ENCODE peak calls at places on chromosomes 11 and 22, in four cellular contexts. D is GM12878, Z is stomach, E is Panc1. S is an unnamed sample.

GRCh38 chr11:43197357-43197756 is 114.4 kb upstream of the API5 start:
- DNase-seq in D (no peak), Z (no peak), E (no peak), S (no peak)

GRCh38 chr22:42688241-42688913 is 32.3 kb downstream of the A4GALT start:
- DNase-seq in D (no peak), Z (peak), E (no peak), S (peak)

GRCh38 chr22:19115628-19116027 is 6.6 kb downstream of the DGCR2 start:
- DNase-seq in D (no peak), Z (no peak), E (no peak), S (no peak)

GRCh38 chr11:2702771-2703486 is 3.1 kb upstream of the KCNQ1OT1 start:
- DNase-seq in D (no peak), Z (no peak), E (no peak), S (no peak)

GRCh38 chr11:48049036-48049435 is 68.7 kb downstream of the PTPRJ start:
- DNase-seq in D (no peak), Z (no peak), E (no peak), S (no peak)

GRCh38 chr22:44684506-44685383 is 17.3 kb upstream of the PRR5 start:
- DNase-seq in D (peak), Z (peak), E (peak), S (peak)

GRCh38 chr11:2366733-2367132 is 10.4 kb upstream of the CD81 start:
- DNase-seq in D (no peak), Z (no peak), E (no peak), S (no peak)

GRCh38 chr11:115555336-115556090 is 51.3 kb upstream of the CADM1 start:
- DNase-seq in D (no peak), Z (no peak), E (no peak), S (no peak)

GRCh38 chr11:61495801-61496601 is 12.5 kb upstream of the LRRC10B start:
- DNase-seq in D (no peak), Z (peak), E (no peak), S (no peak)

GRCh38 chr11:73274722-73275380 is 2.7 kb downstream of the P2RY6 start:
- DNase-seq in D (no peak), Z (no peak), E (no peak), S (no peak)

GRCh38 chr11:61787928-61788491 is 4.4 kb downstream of the TMEM258 start:
- DNase-seq in D (no peak), Z (peak), E (no peak), S (no peak)

GRCh38 chr11:291281-292210 is 2.6 kb downstream of the PGGHG start:
- DNase-seq in D (no peak), Z (no peak), E (no peak), S (no peak)

GRCh38 chr22:47448231-47449035 is 686.0 kb downstream of the TBC1D22A start:
- DNase-seq in D (no peak), Z (no peak), E (no peak), S (no peak)

GRCh38 chr22:20805972-20806471 is 32.1 kb downstream of the SERPIND1 start:
- DNase-seq in D (no peak), Z (no peak), E (no peak), S (no peak)

GRCh38 chr11:66749091-66749490 is 20.1 kb upstream of the SPTBN2 start:
- DNase-seq in D (no peak), Z (no peak), E (no peak), S (peak)
- H3K27ac ChIP-seq in D (no peak), Z (no peak), E (no peak), S (peak)

GRCh38 chr22:27110985-27111451 is 453.6 kb downstream of the MIAT start:
- DNase-seq in D (no peak), Z (no peak), E (no peak), S (no peak)
- TF ChIP-seq POLR2AphosphoS5 in D (no peak), Z (no peak), E (no peak), S (no peak)

DNA sequence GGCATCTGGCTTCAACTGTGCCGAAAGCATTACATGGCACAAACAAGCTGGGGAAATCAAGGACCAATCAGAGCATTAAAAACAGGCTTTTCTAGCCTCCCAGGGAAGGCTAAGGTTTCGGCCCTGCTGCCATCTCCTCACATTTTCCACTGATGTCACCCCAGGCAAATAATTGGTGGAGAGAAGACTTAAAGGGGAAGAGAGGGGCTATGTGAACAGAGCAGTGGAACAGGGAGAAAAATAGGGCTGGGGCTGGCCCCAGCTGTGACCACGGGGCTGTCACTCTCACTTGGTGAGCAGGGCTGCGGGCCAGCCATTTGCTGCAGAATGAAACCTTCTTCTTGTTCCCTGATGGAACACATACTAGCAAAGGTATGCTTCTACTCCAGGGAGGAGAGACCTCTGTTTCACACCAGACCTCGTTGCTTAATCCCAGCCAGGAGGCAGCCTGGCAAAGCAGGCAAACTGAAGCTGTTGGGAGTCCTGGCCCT is 581.2 kb downstream of the SOX6 start:
- DNase-seq in D (no peak), Z (no peak), E (no peak), S (no peak)
- H3K27ac ChIP-seq in D (no peak), Z (no peak), E (no peak), S (no peak)

DNA sequence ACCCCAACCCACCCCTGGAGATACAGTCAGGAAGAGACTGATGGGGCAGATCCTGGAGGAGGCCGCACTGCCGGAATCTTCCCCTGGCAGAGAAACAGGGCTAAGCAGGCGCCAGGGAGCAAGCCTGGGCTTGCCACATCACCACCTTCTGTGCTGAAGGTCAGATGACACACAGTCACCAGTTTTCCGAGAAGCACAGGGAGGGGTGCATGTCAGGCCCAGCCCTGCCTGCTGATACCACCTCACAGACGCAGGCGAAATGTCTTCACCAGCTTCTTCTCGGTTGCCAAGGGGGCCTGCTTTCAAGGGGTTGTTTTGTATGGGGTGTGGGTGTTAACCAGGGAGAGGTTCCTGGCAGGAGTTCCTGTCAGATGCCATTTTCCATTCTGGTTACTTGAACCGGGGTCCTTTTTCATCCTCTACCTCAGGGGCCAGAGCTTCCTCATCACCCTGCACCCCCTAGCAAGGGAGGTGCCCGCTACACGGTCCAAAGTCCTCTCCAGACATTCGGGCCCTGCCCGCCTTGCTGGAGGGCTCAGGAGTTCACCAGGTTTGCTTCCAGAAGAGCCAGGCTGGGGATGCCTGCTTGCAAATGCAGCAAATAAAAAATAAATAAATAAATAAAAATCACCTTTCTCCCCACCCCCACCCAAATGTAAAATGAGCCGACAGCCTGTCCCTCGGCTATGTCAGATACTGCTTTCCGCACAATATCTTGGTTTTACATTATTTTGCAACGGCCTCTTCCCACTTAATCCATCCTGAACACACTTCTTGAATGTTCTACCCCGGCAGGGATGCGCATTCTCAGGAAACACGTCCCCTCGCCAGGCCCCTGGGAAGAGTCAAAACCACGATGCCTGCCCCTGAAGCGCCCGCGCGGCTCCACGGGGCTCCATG is 1.1 kb upstream of the NEAT1 start:
- DNase-seq in D (no peak), Z (peak), E (no peak), S (peak)
- TF ChIP-seq POLR2AphosphoS5 in D (peak), Z (peak), E (peak), S (peak)

GRCh38 chr11:118610773-118611432 is 3.5 kb downstream of the PHLDB1 start:
- DNase-seq in D (no peak), Z (peak), E (no peak), S (peak)
- H3K27ac ChIP-seq in D (no peak), Z (peak), E (peak), S (peak)

GRCh38 chr22:26214466-26214865 is 45.2 kb downstream of the SEZ6L start:
- DNase-seq in D (no peak), Z (no peak), E (no peak), S (no peak)
- TF ChIP-seq POLR2AphosphoS5 in D (no peak), Z (no peak), E (no peak), S (no peak)

GRCh38 chr11:11389238-11389637 is 36.2 kb upstream of the CSNK2A3 start:
- DNase-seq in D (no peak), Z (peak), E (no peak), S (no peak)

GRCh38 chr11:11391796-11392195 is 38.7 kb upstream of the CSNK2A3 start:
- DNase-seq in D (no peak), Z (no peak), E (peak), S (no peak)

GRCh38 chr11:11390068-11390775 is 37.2 kb upstream of the CSNK2A3 start:
- DNase-seq in D (no peak), Z (no peak), E (no peak), S (no peak)

GRCh38 chr11:11387906-11388305 is 34.9 kb upstream of the CSNK2A3 start:
- DNase-seq in D (no peak), Z (no peak), E (no peak), S (no peak)

DNA sequence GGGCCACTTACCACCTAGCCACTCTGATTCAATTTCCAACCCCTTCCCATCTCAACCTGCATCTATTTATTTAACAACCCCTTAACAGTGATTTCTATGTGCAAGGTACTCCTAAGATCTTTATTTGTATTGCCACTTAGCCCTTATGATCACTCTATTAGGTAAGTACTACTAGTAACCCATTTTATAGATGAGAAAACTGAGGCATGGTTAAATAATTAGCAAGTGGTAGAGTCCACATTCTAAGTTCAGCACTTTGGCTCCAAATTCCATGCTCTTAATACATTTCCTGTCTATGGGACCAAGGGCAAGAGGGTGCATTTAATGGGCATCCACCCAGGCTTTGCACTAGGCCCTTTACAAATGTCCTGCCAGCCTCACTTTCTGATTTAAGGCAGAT is 38.1 kb upstream of the CSNK2A3 start:
- DNase-seq in D (no peak), Z (no peak), E (no peak), S (no peak)
- H3K27ac ChIP-seq in D (no peak), Z (no peak), E (no peak), S (no peak)

DNA sequence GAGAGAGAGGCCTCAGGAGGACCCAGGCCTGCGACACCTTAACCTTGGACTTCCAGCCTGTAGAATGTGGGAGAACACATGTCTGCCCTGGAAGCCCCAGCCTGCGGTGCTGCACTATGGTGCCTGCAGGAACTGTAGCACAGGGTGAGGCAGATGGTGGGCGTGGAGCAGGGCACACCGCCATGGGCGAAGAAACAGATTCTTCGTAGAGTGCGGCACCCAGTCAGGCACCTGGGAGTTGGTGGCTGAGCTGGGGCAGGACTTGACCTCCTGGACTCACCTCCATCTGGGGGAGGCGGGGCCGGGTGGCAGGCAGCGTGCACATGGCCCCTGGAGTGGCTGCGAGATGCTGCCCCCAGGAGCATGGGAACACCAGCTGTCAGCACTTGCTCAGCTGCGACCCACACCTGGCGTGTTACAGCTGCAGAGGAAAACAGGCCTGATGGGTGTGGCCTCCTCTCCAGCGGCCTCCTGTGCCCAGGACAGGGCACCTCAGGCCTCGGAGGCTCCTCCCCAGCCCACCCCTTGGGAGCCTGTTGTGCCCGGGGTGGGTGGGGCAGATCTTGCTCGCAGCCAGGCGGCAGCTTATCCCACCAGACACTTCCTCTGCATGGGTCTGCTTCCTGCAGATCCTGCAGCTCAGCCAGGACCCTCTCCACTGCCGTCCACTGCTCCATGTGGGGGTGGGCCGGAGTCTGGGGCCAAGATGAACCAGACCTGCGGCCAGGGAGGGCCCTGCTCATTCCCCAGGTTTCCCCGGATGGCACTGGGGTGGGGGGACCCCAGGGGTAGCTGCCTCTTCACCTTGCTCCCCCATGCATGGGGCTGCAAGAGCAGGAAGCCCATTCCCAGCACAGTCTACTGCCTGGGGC is 80.4 kb downstream of the MYEOV start:
- DNase-seq in D (no peak), Z (peak), E (no peak), S (no peak)
- TF ChIP-seq POLR2AphosphoS5 in D (no peak), Z (no peak), E (no peak), S (no peak)